ENCODE peak calls at places on chromosomes 12 and 14, in eight cellular contexts. A, H, Y, S, R, I, K and F are unnamed samples.

GRCh38 chr12:19893514-19893913 is 454.2 kb downstream of the AEBP2 start:
- DNase-seq in S (no peak), H (no peak), I (peak), K (no peak), Y (no peak), R (no peak), A (peak), F (no peak)

GRCh38 chr12:34390171-34390841 is 368.0 kb downstream of the ALG10 start:
- DNase-seq in S (no peak), I (no peak), K (no peak), H (no peak), R (no peak), Y (no peak), A (no peak), F (no peak)

GRCh38 chr12:68587448-68587873 is 23.2 kb upstream of the RAP1B start:
- DNase-seq in R (no peak), S (no peak), K (no peak), I (no peak), Y (no peak), H (no peak), A (no peak), F (no peak)

GRCh38 chr14:76772300-76773187 is 11.3 kb downstream of the VASH1 start:
- DNase-seq in A (no peak), Y (no peak), K (peak), R (peak), H (peak), I (no peak), S (no peak), F (no peak)

GRCh38 chr14:105861985-105862465 is 335.6 kb downstream of the TMEM121 start:
- DNase-seq in Y (peak), R (no peak), A (no peak), I (no peak), S (no peak), K (peak), H (no peak), F (no peak)

GRCh38 chr12:59928416-59928815 is 332.6 kb downstream of the SLC16A7 start:
- DNase-seq in A (no peak), Y (peak), R (no peak), S (no peak), H (no peak), I (no peak), K (no peak), F (no peak)

GRCh38 chr14:102525213-102526143 is 15.9 kb upstream of the ANKRD9 start:
- DNase-seq in Y (peak), K (peak), H (no peak), A (peak), R (no peak), I (peak), S (peak), F (peak)

GRCh38 chr12:67269632-67270578 is 747 bp downstream of the CAND1 start:
- DNase-seq in I (no peak), K (peak), S (peak), R (peak), H (peak), Y (peak), A (peak), F (peak)

GRCh38 chr12:46839964-46840363 is 14.2 kb upstream of the SLC38A4 start:
- DNase-seq in S (no peak), A (no peak), R (no peak), I (peak), Y (no peak), H (no peak), K (no peak), F (no peak)

GRCh38 chr14:61493239-61493638 is 171.9 kb downstream of the PRKCH start:
- DNase-seq in I (peak), K (no peak), H (no peak), A (peak), S (no peak), R (no peak), Y (no peak), F (no peak)

GRCh38 chr14:52071675-52072074 is 2.8 kb upstream of the NID2 start:
- DNase-seq in K (no peak), Y (no peak), S (no peak), I (peak), R (no peak), A (no peak), H (no peak), F (no peak)

GRCh38 chr14:93064411-93065271 is 51.1 kb downstream of the ITPK1 start:
- DNase-seq in H (peak), K (no peak), Y (no peak), S (no peak), A (peak), I (no peak), R (no peak), F (no peak)

GRCh38 chr14:53742226-53742607 is 214.4 kb downstream of the BMP4 start:
- DNase-seq in Y (no peak), R (no peak), K (no peak), A (no peak), H (no peak), S (no peak), I (no peak), F (no peak)

DNA sequence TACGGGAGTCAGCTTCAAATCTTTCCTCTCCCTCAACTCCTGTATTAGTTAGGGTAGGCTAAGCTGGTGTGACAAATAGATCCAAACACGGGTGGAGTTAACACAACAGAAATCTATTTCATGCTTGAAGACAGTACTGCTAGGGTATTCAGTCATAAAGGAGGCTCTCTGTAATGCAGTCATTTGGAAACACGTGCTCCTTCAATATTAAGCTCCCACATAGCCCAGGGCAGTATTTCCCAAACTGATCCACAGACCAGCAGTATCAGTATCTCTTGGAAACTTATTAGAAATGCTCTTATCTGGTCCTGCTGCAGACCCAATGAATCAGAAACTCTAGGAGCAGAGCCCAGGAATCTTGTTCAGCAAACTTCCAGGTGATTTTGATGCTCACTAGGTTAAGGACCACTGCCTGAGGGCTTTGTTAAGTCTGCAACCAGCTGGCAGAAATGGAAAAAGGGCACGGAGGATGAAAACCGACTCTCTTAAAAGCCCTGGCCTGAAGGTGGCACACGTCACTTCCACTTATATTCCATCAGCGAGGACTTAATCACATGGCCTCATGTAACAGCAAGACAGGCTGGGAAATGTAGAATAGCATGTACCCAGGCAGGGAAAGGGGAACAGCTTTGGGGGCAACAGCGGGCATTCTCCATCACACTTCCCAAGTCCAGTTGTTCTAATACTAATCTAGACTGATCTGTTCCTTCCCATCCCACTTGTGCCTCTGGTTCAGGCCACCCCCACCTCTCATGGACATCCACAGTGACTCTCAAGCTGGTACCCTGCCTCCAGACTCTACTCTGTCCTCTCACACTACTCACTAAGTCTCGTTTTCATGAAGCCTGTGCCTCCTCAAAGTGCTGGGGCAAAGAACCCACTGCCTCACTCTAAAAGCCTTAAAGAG is 38.2 kb upstream of the RIC8B start:
- DNase-seq in H (no peak), R (no peak), Y (no peak), K (no peak), S (no peak), A (no peak), I (no peak), F (no peak)
- TF ChIP-seq CTCF in H (no peak), R (no peak), Y (no peak), K (no peak), S (no peak), A (no peak), I (no peak), F (no peak)

GRCh38 chr12:94225924-94226630 is 77.7 kb downstream of the PLXNC1 start:
- DNase-seq in Y (no peak), A (no peak), I (no peak), H (no peak), K (no peak), S (no peak), R (no peak), F (no peak)

GRCh38 chr12:94219622-94220302 is 71.4 kb downstream of the PLXNC1 start:
- DNase-seq in Y (no peak), S (no peak), I (no peak), K (no peak), H (no peak), R (no peak), A (no peak), F (no peak)

GRCh38 chr12:94220804-94221203 is 72.4 kb downstream of the PLXNC1 start:
- DNase-seq in H (no peak), R (no peak), A (no peak), S (no peak), K (no peak), I (no peak), Y (no peak), F (no peak)

GRCh38 chr12:94225506-94225905 is 77.1 kb downstream of the PLXNC1 start:
- DNase-seq in H (no peak), K (no peak), I (no peak), A (no peak), R (no peak), S (no peak), Y (no peak), F (no peak)

DNA sequence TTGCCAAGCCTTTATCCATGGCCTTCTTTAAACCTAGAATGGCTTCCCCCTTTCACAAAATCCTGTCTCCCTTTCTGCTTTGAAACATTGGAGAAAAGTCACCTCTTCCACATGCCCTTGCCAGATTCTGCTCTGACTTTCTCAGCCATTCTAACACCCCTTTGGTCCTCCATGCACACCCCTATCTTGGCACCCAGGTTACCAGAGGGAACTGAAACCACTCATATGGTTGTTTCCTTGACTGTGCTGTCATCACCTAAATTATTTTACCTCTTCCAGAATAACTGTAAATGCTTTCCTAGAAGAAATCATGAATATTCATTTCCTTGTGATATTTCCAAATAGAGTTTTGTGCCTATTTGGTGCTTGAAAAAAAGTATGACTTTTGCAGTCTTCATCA is 74.0 kb downstream of the PLXNC1 start:
- DNase-seq in Y (no peak), S (no peak), I (no peak), R (no peak), A (no peak), H (no peak), K (no peak), F (no peak)
- TF ChIP-seq CTCF in Y (no peak), S (no peak), I (no peak), R (no peak), A (no peak), H (no peak), K (no peak), F (no peak)

DNA sequence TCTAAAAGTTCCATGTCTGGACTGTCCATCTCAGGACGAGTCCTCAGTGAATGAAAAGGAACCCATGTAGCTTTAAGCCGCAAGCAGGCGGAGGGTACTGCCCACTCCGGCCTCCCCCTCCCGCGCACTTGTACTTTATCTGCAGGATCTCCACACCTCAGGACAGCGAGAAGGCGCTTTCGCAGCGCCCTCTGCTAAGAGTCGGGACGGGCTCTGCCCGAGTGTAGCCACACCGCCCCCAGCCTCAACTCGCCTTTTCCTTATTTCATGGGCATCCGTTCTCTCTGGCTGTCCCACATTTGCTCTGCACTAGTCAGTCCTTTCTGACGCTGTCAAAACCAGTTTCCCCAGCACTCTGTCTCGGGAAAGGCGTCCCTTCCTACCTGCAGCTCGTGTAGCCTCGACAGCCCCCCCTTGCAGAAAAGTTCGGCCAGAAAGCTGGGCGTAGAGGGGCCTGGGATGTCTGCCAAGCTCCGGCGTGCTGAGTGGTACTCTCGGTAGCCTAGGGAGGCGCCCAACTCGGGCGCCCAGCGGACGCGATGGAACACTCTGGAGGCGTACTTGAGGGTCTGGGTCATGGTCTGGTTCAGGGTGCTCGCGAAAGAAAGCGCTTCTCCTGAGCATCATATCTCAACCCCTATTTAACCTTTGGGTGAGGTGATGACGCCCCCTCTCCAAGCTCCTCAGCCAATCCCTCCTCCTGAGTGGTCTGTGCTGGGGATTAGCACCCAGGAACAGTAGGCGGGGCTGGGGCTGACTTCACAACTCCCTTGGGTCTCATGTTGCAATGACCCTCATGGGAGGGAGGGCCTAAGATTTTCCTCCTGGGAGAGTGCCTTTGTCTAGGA is at the start of gene CYP27B1:
- DNase-seq in H (no peak), Y (peak), A (no peak), R (no peak), I (peak), K (no peak), S (no peak), F (peak)
- TF ChIP-seq CTCF in H (no peak), Y (no peak), A (no peak), R (no peak), I (no peak), K (no peak), S (no peak), F (no peak)

GRCh38 chr12:49170924-49171323 is 18.0 kb downstream of the TUBA1A start:
- DNase-seq in Y (no peak), S (no peak), K (no peak), R (no peak), H (no peak), I (no peak), A (no peak), F (no peak)

DNA sequence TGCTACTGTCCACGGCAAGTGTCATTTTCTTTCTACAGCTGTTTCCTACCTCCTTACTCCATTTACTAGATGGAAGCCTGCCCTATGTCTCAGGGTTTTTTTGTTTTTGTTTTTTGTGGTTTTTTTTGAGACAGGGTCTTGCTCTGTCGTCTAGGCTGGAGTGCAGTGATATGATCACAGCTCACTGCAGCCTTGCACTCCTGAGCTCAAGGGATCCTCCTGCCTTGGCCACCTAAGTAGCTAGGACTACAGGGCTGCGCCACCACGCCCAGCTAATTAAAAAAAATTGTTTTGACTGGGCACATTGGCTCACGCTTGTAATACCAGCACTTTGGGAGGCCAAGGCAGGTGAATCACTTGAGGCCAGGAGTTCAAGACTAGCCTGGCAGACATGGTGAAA is 14.7 kb downstream of the TUBA1A start:
- DNase-seq in K (no peak), S (no peak), R (no peak), H (no peak), A (no peak), I (no peak), Y (no peak), F (no peak)
- TF ChIP-seq CTCF in K (no peak), S (no peak), R (no peak), H (no peak), A (no peak), I (no peak), Y (no peak), F (no peak)